ENCODE peak calls at places on chromosomes 4 and X, in ten cellular contexts. Q is CD8-positive, alpha-beta T cell; A is left lung; E is GM23248; O is CD8-positive, alpha-beta memory T cell; P is SJSA1; R is heart left ventricle; S is left ventricle myocardium inferior; M is heart right ventricle; N is lower lobe of right lung. G is an unnamed sample.

GRCh38 chrX:72685810-72686465 is 28.2 kb downstream of the PHKA1 start:
- DNase-seq in E (peak; percentile 62), R (no peak), A (no peak), P (no peak), Q (no peak), M (no peak), O (no peak), N (no peak), S (no peak), G (no peak)

GRCh38 chrX:24902808-24903207 is 113.0 kb downstream of the ARX start:
- DNase-seq in P (no peak), A (no peak), M (no peak), S (no peak), N (no peak), O (no peak), R (no peak), Q (no peak), E (peak; percentile 60), G (no peak)

GRCh38 chr4:40055379-40055872 is 1.2 kb upstream of the N4BP2 start:
- DNase-seq in A (no peak), O (no peak), Q (no peak), M (no peak), P (no peak), N (no peak), E (no peak), S (no peak), R (no peak), G (no peak)

GRCh38 chr4:17721496-17722360 is 59.7 kb downstream of the FAM184B start:
- DNase-seq in Q (no peak), O (no peak), E (peak; percentile 86), P (no peak), A (no peak), N (no peak), M (no peak), R (no peak), S (no peak), G (no peak)

GRCh38 chr4:99876946-99877345 is 17.3 kb downstream of the LAMTOR3 start:
- DNase-seq in S (no peak), P (no peak), A (no peak), Q (no peak), N (no peak), M (no peak), O (no peak), R (no peak), E (no peak), G (no peak)

GRCh38 chrX:106249706-106250379 is 81.7 kb downstream of the PWWP3B start:
- DNase-seq in A (no peak), O (no peak), M (no peak), N (no peak), R (no peak), E (no peak), Q (no peak), P (no peak), S (no peak), G (no peak)

GRCh38 chr4:121448231-121448630 is 67.4 kb upstream of the QRFPR start:
- DNase-seq in R (no peak), N (no peak), P (no peak), Q (no peak), O (no peak), S (no peak), A (no peak), M (no peak), E (no peak), G (no peak)

GRCh38 chrX:110167952-110168451 is 149.9 kb downstream of the AMMECR1 start:
- DNase-seq in A (no peak), R (no peak), P (peak; percentile 41), S (no peak), N (peak; percentile 46), E (peak; percentile 45), M (peak; percentile 14), Q (peak; percentile 72), O (peak; percentile 65), G (no peak)

GRCh38 chrX:19548279-19548678 is 33.0 kb upstream of the MAP3K15 start:
- DNase-seq in A (no peak), S (no peak), E (no peak), N (no peak), M (no peak), R (no peak), P (no peak), O (no peak), Q (no peak), G (no peak)

GRCh38 chrX:110563276-110563675 is 204.6 kb downstream of the RTL9 start:
- DNase-seq in R (no peak), N (no peak), Q (no peak), A (no peak), M (no peak), E (peak; percentile 66), P (no peak), S (no peak), O (no peak), G (no peak)

GRCh38 chr4:165875446-165875845 is 2.4 kb downstream of the TLL1 start:
- DNase-seq in E (no peak), A (no peak), Q (no peak), O (no peak), S (no peak), M (no peak), N (no peak), P (no peak), R (no peak), G (no peak)

GRCh38 chr4:165873298-165874071 is 448 bp downstream of the TLL1 start:
- DNase-seq in O (no peak), A (peak; percentile 31), E (peak; percentile 34), N (peak; percentile 46), S (peak; percentile 24), M (peak; percentile 36), P (no peak), R (peak; percentile 32), Q (no peak), G (no peak)

GRCh38 chr4:165874799-165875371 is 1.8 kb downstream of the TLL1 start:
- DNase-seq in M (peak; percentile 36), R (peak; percentile 29), N (peak; percentile 53), O (no peak), Q (no peak), S (peak; percentile 19), E (no peak), P (no peak), A (no peak), G (no peak)

GRCh38 chr4:165874072-165874798 is 1.2 kb downstream of the TLL1 start:
- DNase-seq in A (no peak), N (no peak), E (no peak), P (no peak), Q (no peak), M (no peak), S (peak; percentile 12), R (no peak), O (no peak), G (no peak)

GRCh38 chr4:165872443-165873297 is at the start of gene TLL1:
- DNase-seq in O (no peak), S (no peak), A (no peak), N (no peak), Q (no peak), M (peak; percentile 15), P (no peak), R (peak; percentile 28), E (no peak), G (no peak)
- H3K27ac ChIP-seq in O (no peak within 1 kb of the TSS), S (peak within 1 kb of the TSS; percentile 28), A (no peak within 1 kb of the TSS), N (peak within 1 kb of the TSS; percentile 48), Q (no peak within 1 kb of the TSS), M (peak within 1 kb of the TSS; percentile 10), P (no peak within 1 kb of the TSS), R (peak within 1 kb of the TSS; percentile 26), E (no peak within 1 kb of the TSS), G (peak within 1 kb of the TSS; percentile 40)

DNA sequence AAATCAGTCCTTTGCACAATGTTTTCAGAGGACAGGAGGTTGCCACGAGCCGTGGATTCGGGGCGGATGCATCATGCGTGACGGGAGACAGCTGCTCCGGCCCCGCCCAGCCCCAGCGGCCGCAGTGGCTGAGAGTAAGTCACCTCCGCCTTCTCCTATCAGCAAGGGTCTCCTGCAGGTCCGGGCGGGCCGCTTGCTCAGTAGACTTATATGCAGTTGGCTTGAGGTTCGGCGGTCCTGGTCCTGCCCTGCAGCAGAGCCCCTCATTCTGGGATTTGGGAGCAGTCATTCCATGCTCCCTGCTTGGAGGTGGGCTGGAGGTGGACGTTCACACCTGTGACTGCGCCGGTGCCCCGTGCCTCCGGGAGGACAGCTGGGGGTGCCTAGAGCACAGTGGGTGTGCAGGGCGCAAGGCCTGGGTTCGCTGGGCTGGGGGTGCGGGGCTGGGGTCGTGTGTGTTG is 86.3 kb upstream of the ADRA2C start:
- DNase-seq in M (no peak), Q (no peak), R (no peak), N (peak; percentile 48), P (no peak), A (no peak), O (no peak), E (no peak), S (no peak), G (no peak)
- H3K4me3 ChIP-seq in M (no peak overlapping the region), Q (no peak overlapping the region), R (no peak overlapping the region), N (no peak overlapping the region), P (no peak overlapping the region), A (no peak overlapping the region), O (no peak overlapping the region), E (no peak overlapping the region), S (no peak overlapping the region), G (no peak overlapping the region)

GRCh38 chr4:97215426-97215825 is 927.9 kb downstream of the STPG2 start:
- DNase-seq in S (no peak), N (no peak), O (no peak), E (no peak), P (no peak), Q (no peak), A (no peak), R (no peak), M (no peak), G (no peak)
- H3K9me3 ChIP-seq in S (no peaks in the 10 kb centered on the region), N (no peaks in the 10 kb centered on the region), O (no peaks in the 10 kb centered on the region), E (no peaks in the 10 kb centered on the region), P (no peaks in the 10 kb centered on the region), Q (no peaks in the 10 kb centered on the region), A (peaks cover 3% of the 10 kb centered on the region), R (no peaks in the 10 kb centered on the region), M (no peaks in the 10 kb centered on the region), G (no peaks in the 10 kb centered on the region)

GRCh38 chr4:36251983-36252382 is 7.7 kb upstream of the ARAP2 start:
- DNase-seq in M (no peak), A (no peak), S (no peak), O (no peak), R (no peak), N (no peak), Q (no peak), E (no peak), P (no peak), G (no peak)

GRCh38 chr4:36249605-36250004 is 5.3 kb upstream of the ARAP2 start:
- DNase-seq in O (no peak), N (no peak), A (no peak), Q (no peak), E (no peak), M (no peak), S (no peak), R (no peak), P (no peak), G (no peak)

GRCh38 chr4:36256398-36256828 is 12.1 kb upstream of the ARAP2 start:
- DNase-seq in A (no peak), Q (no peak), E (no peak), O (no peak), R (peak; percentile 49), S (no peak), M (no peak), N (no peak), P (no peak), G (no peak)

GRCh38 chr4:36255575-36255974 is 11.3 kb upstream of the ARAP2 start:
- DNase-seq in M (no peak), A (no peak), R (no peak), S (no peak), P (no peak), N (no peak), Q (peak; percentile 71), E (no peak), O (peak; percentile 86), G (no peak)

GRCh38 chr4:36254355-36254754 is 10.0 kb upstream of the ARAP2 start:
- DNase-seq in A (no peak), O (no peak), P (no peak), N (no peak), R (no peak), M (no peak), Q (no peak), S (no peak), E (no peak), G (no peak)
- H3K27ac ChIP-seq in A (no peak overlapping the region), O (no peak overlapping the region), P (no peak overlapping the region), N (no peak overlapping the region), R (no peak overlapping the region), M (no peak overlapping the region), Q (no peak overlapping the region), S (no peak overlapping the region), E (no peak overlapping the region), G (no peak overlapping the region)

G was measured in ascending aorta.